ENCODE peak calls at places on chromosomes 11 and 22, in five cellular contexts. P is breast epithelium, X is MG63, R is GM23248, O is endodermal cell. C is an unnamed sample.

GRCh38 chr22:26648011-26648497 is 9.3 kb upstream of the MIAT start:
- DNase-seq in O (peak; percentile 77), R (no peak), X (no peak), P (no peak), C (no peak)

GRCh38 chr11:68928481-68928880 is 24.8 kb downstream of the IGHMBP2 start:
- DNase-seq in X (no peak), R (no peak), O (no peak), P (no peak), C (no peak)

GRCh38 chr11:68338041-68338800 is 25.8 kb downstream of the LRP5 start:
- DNase-seq in X (peak; percentile 91), P (no peak), O (no peak), R (peak; percentile 85), C (no peak)

GRCh38 chr11:69945157-69945556 is 125.9 kb upstream of the FGF3 start:
- DNase-seq in O (no peak), P (no peak), X (no peak), R (no peak), C (no peak)

GRCh38 chr11:129895126-129896041 is at the start of gene NFRKB:
- DNase-seq in O (peak; percentile 99), P (peak; percentile 85), X (peak; percentile 77), R (peak; percentile 91), C (peak; percentile 85)

GRCh38 chr11:73306977-73307322 is 1.1 kb upstream of the ARHGEF17 start:
- DNase-seq in O (no peak), P (no peak), X (no peak), R (no peak), C (no peak)

GRCh38 chr11:17978553-17979287 is 34.1 kb downstream of the SERGEF start:
- DNase-seq in X (peak; percentile 45), O (peak; percentile 89), P (no peak), R (peak; percentile 73), C (peak; percentile 20)

GRCh38 chr11:120523196-120523595 is 11.6 kb downstream of the GRIK4 start:
- DNase-seq in R (no peak), P (peak; percentile 38), X (no peak), O (peak; percentile 68), C (no peak)

GRCh38 chr22:43862074-43862881 is at the start of gene SULT4A1:
- DNase-seq in X (peak; percentile 20), P (peak; percentile 49), O (peak; percentile 75), R (peak; percentile 46), C (no peak)

GRCh38 chr11:76669901-76670474 is 559 bp downstream of the LRRC32 start:
- DNase-seq in O (peak; percentile 56), R (peak; percentile 78), P (peak; percentile 47), X (no peak), C (no peak)

GRCh38 chr11:91513734-91514133 is 710.9 kb upstream of the FAT3 start:
- DNase-seq in O (no peak), R (no peak), P (no peak), X (no peak), C (no peak)

GRCh38 chr11:74288161-74288560 is 23.3 kb downstream of the P4HA3 start:
- DNase-seq in X (peak; percentile 77), O (no peak), R (peak; percentile 97), P (no peak), C (no peak)

GRCh38 chr11:68870470-68870869 is 28.8 kb upstream of the CPT1A start:
- DNase-seq in X (no peak), O (no peak), R (peak; percentile 30), P (no peak), C (no peak)

GRCh38 chr22:30424471-30425326 is 869 bp upstream of the MTFP1 start:
- DNase-seq in R (peak; percentile 70), P (no peak), X (no peak), O (peak; percentile 73), C (no peak)

GRCh38 chr11:114156131-114156581 is 96.6 kb downstream of the ZBTB16 start:
- DNase-seq in R (no peak), X (no peak), O (no peak), P (no peak), C (no peak)

GRCh38 chr22:39528080-39528661 is 4.4 kb downstream of the RPS19BP1 start:
- DNase-seq in R (no peak), X (no peak), O (peak; percentile 63), P (no peak), C (no peak)

GRCh38 chr11:132576706-132577105 is 955.6 kb downstream of the OPCML start:
- DNase-seq in R (peak; percentile 94), X (peak; percentile 86), P (no peak), O (peak; percentile 66), C (no peak)

GRCh38 chr11:113629562-113629961 is 76.5 kb downstream of the TMPRSS5 start:
- DNase-seq in X (no peak), O (peak; percentile 60), R (no peak), P (no peak), C (no peak)

GRCh38 chr11:4916581-4916980 is 2.6 kb downstream of the OR51G2 start:
- DNase-seq in R (no peak), O (no peak), X (no peak), P (no peak), C (no peak)

GRCh38 chr22:40679249-40679963 is at the start of gene MCHR1:
- DNase-seq in R (peak; percentile 56), P (no peak), O (peak; percentile 68), X (no peak), C (peak; percentile 70)

GRCh38 chr22:49817359-49817758 is 10.3 kb downstream of the BRD1 start:
- DNase-seq in X (no peak), P (no peak), R (no peak), O (no peak), C (no peak)

GRCh38 chr22:49823289-49824045 is 4.2 kb downstream of the BRD1 start:
- DNase-seq in O (no peak), R (no peak), X (no peak), P (no peak), C (peak; percentile 62)

GRCh38 chr22:49824185-49824925 is 3.3 kb downstream of the BRD1 start:
- DNase-seq in X (no peak), P (no peak), R (no peak), O (no peak), C (no peak)

GRCh38 chr22:49824936-49825335 is 2.7 kb downstream of the BRD1 start:
- DNase-seq in O (no peak), R (no peak), X (no peak), P (no peak), C (no peak)

GRCh38 chr22:49820984-49821383 is 6.7 kb downstream of the BRD1 start:
- DNase-seq in X (no peak), P (no peak), R (peak; percentile 42), O (no peak), C (no peak)
- H3K36me3 ChIP-seq in X (peaks cover 92% of the 10 kb centered on the region), P (no peaks in the 10 kb centered on the region), R (peaks cover 40% of the 10 kb centered on the region), O (peaks cover 92% of the 10 kb centered on the region), C (peaks cover 70% of the 10 kb centered on the region)

DNA sequence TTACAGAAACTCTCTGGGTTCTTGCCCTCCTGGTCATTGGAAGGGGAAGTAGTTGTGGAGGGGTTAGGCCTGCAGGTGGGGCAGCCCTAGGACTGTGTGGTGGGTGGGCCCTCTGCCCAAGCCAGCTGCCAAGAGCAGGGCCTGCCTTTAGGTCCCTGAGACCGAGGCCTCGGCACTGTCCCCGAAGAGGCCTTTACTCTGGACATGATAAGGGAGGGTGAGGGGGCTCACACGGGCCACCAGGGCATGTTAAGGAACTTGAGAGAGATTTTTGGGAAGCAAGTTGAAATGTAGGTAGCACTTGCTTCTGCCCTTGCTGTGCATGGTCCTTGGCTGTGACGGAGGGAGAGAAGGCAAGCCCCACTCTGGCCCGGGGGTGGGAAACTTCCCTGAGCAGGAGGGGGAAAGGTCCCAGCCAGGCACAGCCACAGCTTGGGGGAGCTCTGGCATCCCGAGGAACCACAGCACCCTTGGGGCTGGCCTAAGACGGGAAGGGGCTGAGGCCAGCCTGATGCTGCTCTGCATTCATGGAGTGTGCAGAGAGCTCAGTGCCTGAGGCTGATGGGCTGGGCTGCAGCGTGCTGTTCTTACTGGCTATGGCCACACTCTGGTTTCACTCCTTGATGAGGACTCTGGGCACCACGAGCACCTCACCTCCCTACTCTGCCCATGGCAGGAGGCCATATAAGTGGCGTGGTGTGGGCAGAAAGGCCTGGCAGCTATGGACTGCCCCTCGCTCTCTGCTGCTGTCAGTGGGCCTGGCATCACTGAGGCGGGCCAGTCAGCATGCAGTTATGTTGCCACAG is 7.8 kb upstream of the RANBP1 start:
- DNase-seq in O (no peak), P (no peak), X (no peak), R (no peak), C (no peak)
- H3K36me3 ChIP-seq in O (peaks cover 79% of the 10 kb centered on the region), P (peaks cover 12% of the 10 kb centered on the region), X (peaks cover 84% of the 10 kb centered on the region), R (peaks cover 16% of the 10 kb centered on the region), C (peaks cover 27% of the 10 kb centered on the region)

GRCh38 chr11:72231396-72232259 is 7.1 kb downstream of the INPPL1 start:
- DNase-seq in O (peak; percentile 20), X (no peak), R (no peak), P (no peak), C (no peak)
- H3K36me3 ChIP-seq in O (peaks cover 99% of the 10 kb centered on the region), X (peaks cover 93% of the 10 kb centered on the region), R (peaks cover 35% of the 10 kb centered on the region), P (peaks cover 5% of the 10 kb centered on the region), C (peaks cover 80% of the 10 kb centered on the region)

GRCh38 chr11:65903715-65904114 is 3.5 kb upstream of the FOSL1 start:
- DNase-seq in P (no peak), O (no peak), X (no peak), R (no peak), C (no peak)
- H3K36me3 ChIP-seq in P (no peaks in the 10 kb centered on the region), O (no peaks in the 10 kb centered on the region), X (peaks cover 10% of the 10 kb centered on the region), R (peaks cover under 1% of the 10 kb centered on the region), C (no peaks in the 10 kb centered on the region)

DNA sequence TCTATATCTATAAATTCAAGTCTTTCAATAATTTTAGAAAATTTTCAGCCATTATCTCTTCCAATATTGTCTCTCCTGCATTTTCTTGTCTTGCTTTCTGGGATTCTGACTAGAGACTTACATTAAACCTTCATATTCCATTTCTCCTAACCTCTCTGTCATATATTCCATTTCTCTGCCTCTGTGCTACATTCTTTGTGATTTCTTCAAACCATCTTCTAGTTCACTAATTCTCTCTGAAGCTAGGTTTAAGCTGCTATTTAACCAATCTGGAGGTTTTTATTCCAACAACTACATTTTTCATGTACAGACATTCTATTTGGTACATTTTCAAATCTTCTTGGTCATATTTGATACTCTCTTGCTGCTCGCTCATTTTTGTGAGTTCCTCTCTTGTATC is 122.5 kb downstream of the TTC28 start:
- DNase-seq in O (no peak), X (no peak), R (no peak), P (no peak), C (no peak)
- H3K36me3 ChIP-seq in O (no peaks in the 10 kb centered on the region), X (no peaks in the 10 kb centered on the region), R (no peaks in the 10 kb centered on the region), P (no peaks in the 10 kb centered on the region), C (no peaks in the 10 kb centered on the region)